ENCODE peak calls at places on chromosomes 16 and 17, in six cellular contexts. U is neural progenitor cell, A is upper lobe of right lung, V is fibroblast of lung, H is A549, C is heart left ventricle. J is an unnamed sample.

GRCh38 chr17:68344701-68345136 is 53.4 kb downstream of the ARSG start:
- DNase-seq in U (peak; percentile 69), A (no peak), V (no peak), H (no peak), C (no peak), J (no peak)

GRCh38 chr17:82281502-82282238 is 8.2 kb upstream of the CSNK1D start:
- DNase-seq in U (no peak), A (peak; percentile 89), V (peak; percentile 47), H (peak; percentile 54), C (no peak), J (no peak)

GRCh38 chr17:16930571-16931317 is 41.2 kb downstream of the TNFRSF13B start:
- DNase-seq in U (no peak), A (peak; percentile 58), V (no peak), H (no peak), C (no peak), J (no peak)

GRCh38 chr16:88570691-88571092 is 489 bp downstream of the ZC3H18 start:
- DNase-seq in U (peak; percentile 41), A (no peak), V (peak; percentile 4), H (no peak), C (no peak), J (no peak)

GRCh38 chr16:51524555-51525373 is 373.7 kb upstream of the SALL1 start:
- DNase-seq in U (no peak), A (no peak), V (peak; percentile 80), H (peak; percentile 59), C (no peak), J (no peak)

GRCh38 chr17:5365831-5366230 is 53.6 kb downstream of the NUP88 start:
- DNase-seq in U (no peak), A (no peak), V (no peak), H (no peak), C (no peak), J (no peak)

GRCh38 chr16:55283776-55284717 is 40.0 kb upstream of the IRX6 start:
- DNase-seq in U (no peak), A (no peak), V (no peak), H (no peak), C (no peak), J (no peak)

GRCh38 chr17:49456172-49456965 is 38.7 kb upstream of the NGFR start:
- DNase-seq in U (no peak), A (no peak), V (peak; percentile 91), H (no peak), C (no peak), J (no peak)

GRCh38 chr17:1186214-1186820 is 6.5 kb upstream of the ABR start:
- DNase-seq in U (no peak), A (no peak), V (peak; percentile 56), H (no peak), C (no peak), J (no peak)

GRCh38 chr16:88638323-88639230 is at the start of gene IL17C:
- DNase-seq in U (no peak), A (no peak), V (no peak), H (no peak), C (no peak), J (no peak)

GRCh38 chr17:61475726-61476125 is 23.5 kb downstream of the TBX4 start:
- DNase-seq in U (no peak), A (peak; percentile 41), V (no peak), H (no peak), C (no peak), J (no peak)

GRCh38 chr17:20223808-20224328 is 214.7 kb downstream of the SPECC1 start:
- DNase-seq in U (no peak), A (no peak), V (peak; percentile 36), H (peak; percentile 36), C (no peak), J (no peak)

GRCh38 chr17:64032081-64032480 is 11.6 kb upstream of the ICAM2 start:
- DNase-seq in U (no peak), A (peak; percentile 23), V (peak; percentile 12), H (no peak), C (no peak), J (no peak)

GRCh38 chr17:50380369-50381259 is 7.6 kb downstream of the EME1 start:
- DNase-seq in U (no peak), A (no peak), V (no peak), H (no peak), C (no peak), J (no peak)

GRCh38 chr16:48676836-48677235 is 66.9 kb upstream of the N4BP1 start:
- DNase-seq in U (no peak), A (no peak), V (no peak), H (no peak), C (no peak), J (no peak)

GRCh38 chr17:13346081-13346533 is 255.6 kb downstream of the HS3ST3A1 start:
- DNase-seq in U (no peak), A (no peak), V (peak; percentile 98), H (no peak), C (no peak), J (no peak)

GRCh38 chr17:45227631-45228120 is 6.0 kb downstream of the FMNL1 start:
- DNase-seq in U (no peak), A (no peak), V (no peak), H (no peak), C (no peak), J (no peak)

GRCh38 chr16:25155553-25156460 is 44.3 kb downstream of the LCMT1 start:
- DNase-seq in U (no peak), A (no peak), V (peak; percentile 72), H (no peak), C (no peak), J (no peak)

GRCh38 chr17:81164464-81165245 is 652 bp upstream of the PVALEF start:
- DNase-seq in U (peak; percentile 33), A (no peak), V (no peak), H (no peak), C (no peak), J (no peak)

GRCh38 chr17:31398381-31399275 is 7.2 kb downstream of the RAB11FIP4 start:
- DNase-seq in U (no peak), A (peak; percentile 49), V (no peak), H (no peak), C (no peak), J (no peak)

GRCh38 chr16:77738706-77739105 is 16.4 kb downstream of the NUDT7 start:
- DNase-seq in U (no peak), A (no peak), V (peak; percentile 12), H (no peak), C (no peak), J (no peak)

GRCh38 chr17:78378225-78379133 is at the start of gene PGS1:
- DNase-seq in U (peak; percentile 84), A (peak; percentile 92), V (peak; percentile 71), H (peak; percentile 81), C (peak; percentile 86), J (peak; percentile 55)
- TF ChIP-seq CTCF in U (no peak), A (no peak), V (no peak), H (no peak), C (no peak), J (peak; percentile 50)

DNA sequence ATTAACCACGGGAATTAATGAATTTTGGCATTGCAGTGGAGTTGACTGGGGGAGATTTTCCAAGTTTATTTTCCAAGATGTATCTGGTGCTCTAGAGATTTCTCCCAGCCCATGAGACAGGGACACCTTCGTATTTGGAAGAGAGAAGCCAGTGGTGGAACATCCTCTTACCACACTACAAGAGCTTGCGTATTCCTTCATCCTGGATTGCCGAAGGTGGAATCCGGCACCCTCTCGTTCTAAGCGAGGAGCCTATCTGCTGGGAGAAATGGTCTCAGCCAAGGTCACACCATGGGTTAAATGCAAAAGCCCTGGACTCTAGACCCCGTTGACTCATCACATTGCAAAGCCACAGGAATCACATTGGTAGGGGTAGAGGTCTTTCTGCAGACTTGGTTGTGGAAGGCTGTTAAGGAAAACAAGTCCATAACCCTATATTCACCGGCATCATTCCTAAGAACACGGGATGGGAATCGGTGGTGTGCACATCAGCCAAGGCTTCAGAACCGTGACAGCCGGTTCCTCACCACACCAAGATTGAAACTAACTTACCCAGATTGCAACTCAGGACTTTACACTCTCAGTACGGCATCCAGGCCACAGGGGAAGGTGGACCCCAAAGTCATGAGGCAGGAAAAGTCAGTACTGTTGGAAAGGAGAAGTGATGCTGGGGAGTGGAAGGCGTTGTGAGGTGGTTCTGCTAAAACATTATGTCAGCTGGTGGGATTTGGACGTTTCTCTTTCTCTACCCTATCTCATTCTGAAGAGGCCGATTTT is 259.8 kb downstream of the CPPED1 start:
- DNase-seq in U (no peak), A (no peak), V (peak; percentile 12), H (no peak), C (no peak), J (no peak)
- H3K4me3 ChIP-seq in U (no peak overlapping the region), A (no peak overlapping the region), V (no peak overlapping the region), H (no peak overlapping the region), C (no peak overlapping the region), J (no peak overlapping the region)

DNA sequence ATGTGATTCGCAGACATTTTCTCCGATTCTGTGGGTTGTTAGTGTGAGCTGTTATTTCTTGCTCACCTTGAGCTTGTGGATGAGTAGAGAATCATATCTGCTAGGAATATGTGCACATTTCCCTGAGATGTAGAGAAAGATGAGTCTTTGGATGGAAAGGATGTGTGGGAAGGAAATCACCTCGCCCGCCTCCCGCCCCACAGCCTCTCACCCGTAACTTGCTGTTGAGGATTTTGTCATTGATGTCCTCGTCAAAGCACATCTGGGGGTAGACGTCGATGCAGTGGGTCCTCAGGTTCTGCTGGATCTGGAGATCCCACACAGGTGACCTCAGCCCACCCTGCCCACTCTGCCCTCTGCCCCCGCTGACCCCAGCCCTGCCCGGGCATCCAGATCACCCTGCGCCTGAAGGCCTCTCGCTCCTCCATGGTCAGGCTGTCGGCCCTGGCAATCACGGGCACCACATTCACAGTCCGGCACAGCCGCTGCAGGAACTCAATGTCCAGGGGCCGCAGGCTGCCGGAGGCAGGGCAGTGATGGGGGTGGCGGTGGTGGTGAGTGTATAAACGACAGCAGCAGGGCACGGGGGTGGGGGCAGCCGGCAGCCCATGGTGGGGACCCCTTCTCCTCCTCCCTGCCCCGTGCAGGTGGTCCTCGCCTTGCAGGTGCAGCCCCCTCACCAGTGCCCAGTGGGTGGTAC is 4.7 kb downstream of the SEPTIN12 start:
- DNase-seq in U (no peak), A (no peak), V (no peak), H (no peak), C (no peak), J (no peak)
- H3K4me1 ChIP-seq in U (peaks cover 8% of the 10 kb centered on the region), A (no peaks in the 10 kb centered on the region), V (no peaks in the 10 kb centered on the region), H (peaks cover 16% of the 10 kb centered on the region), C (no peaks in the 10 kb centered on the region), J (no peaks in the 10 kb centered on the region)

DNA sequence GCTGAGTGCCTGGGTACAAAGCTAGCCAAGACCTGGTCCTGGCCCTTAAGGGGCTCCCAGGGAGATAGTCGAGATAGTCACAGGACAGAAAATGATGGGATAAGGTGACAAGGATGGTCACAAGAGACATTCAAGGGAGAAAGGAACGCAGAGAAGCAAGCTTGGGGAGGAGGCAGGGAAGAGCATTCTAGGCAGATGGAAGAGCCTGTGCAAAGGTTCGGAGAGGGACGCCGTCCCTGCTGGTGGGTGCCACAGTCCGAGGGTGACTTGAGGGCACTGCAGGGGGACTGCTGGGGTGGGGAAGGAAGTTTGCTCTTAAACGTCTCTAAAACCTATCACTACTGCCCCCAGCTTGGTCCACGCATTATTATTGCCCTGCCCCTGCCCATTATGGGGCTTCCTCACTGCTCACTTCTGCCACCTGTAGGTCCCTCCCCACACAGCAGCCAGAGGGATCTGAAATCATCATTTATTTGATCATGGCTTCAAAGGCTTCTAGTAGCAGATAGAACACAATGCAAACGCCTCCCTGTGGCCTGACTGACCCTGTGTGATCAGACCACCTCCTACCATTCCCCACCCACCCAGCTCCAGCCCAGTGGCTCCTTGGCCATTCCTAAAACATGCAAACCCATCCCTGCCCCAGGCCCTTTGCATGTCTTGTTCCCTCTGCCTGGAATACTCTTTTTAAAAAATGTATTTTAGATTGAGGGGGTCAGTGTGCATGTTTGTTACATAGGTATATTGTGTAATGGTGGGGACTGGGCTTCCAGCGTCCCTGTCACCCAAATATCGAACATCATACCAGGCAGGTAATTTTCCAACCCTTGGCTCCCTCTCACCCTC is 60.3 kb downstream of the RMI2 start:
- DNase-seq in U (peak; percentile 56), A (no peak), V (no peak), H (peak; percentile 56), C (no peak), J (peak; percentile 23)
- TF ChIP-seq CTCF in U (peak; percentile 59), A (peak; percentile 59), V (peak; percentile 68), H (peak; percentile 52), C (peak; percentile 40), J (peak; percentile 22)